ENCODE peak calls at places on chromosomes 4 and X, in ten cellular contexts. F is H1, U is ovary, Y is sigmoid colon, J is A549, D is foreskin keratinocyte, Q is aorta, B is heart left ventricle, T is body of pancreas, I is tibial nerve. H is an unnamed sample.

GRCh38 chr4:173415885-173416658 is 17.2 kb upstream of the SCRG1 start:
- DNase-seq in F (no peak), Y (peak; percentile 76), J (no peak), D (no peak), T (no peak), I (peak; percentile 35), B (peak; percentile 50), Q (peak; percentile 81), U (no peak), H (peak; percentile 40)

GRCh38 chr4:150044517-150044916 is 33.7 kb upstream of the DCLK2 start:
- DNase-seq in U (no peak), I (no peak), T (no peak), D (no peak), Q (no peak), F (no peak), Y (no peak), B (no peak), J (no peak), H (no peak)

GRCh38 chr4:186068581-186069402 is at the start of gene TLR3:
- DNase-seq in Y (no peak), F (peak; percentile 22), B (no peak), D (peak; percentile 37), T (no peak), J (no peak), I (no peak), Q (no peak), U (no peak), H (no peak)

GRCh38 chr4:99104153-99104552 is 15.6 kb upstream of the ADH5 start:
- DNase-seq in J (no peak), B (no peak), Q (no peak), T (no peak), I (no peak), U (no peak), F (no peak), D (no peak), Y (no peak), H (no peak)

GRCh38 chr4:80199947-80200346 is 2.6 kb downstream of the PRDM8 start:
- DNase-seq in B (no peak), F (no peak), I (no peak), T (no peak), U (no peak), D (no peak), Q (no peak), J (no peak), Y (no peak), H (no peak)

GRCh38 chr4:43843501-43843900 is 605.1 kb downstream of the KCTD8 start:
- DNase-seq in U (no peak), B (no peak), F (no peak), I (no peak), Q (no peak), Y (no peak), J (no peak), D (no peak), T (no peak), H (no peak)

GRCh38 chr4:93827272-93827947 is 1.1 kb upstream of the ATOH1 start:
- DNase-seq in F (peak; percentile 78), B (peak; percentile 16), I (no peak), J (no peak), T (no peak), U (no peak), D (no peak), Q (no peak), Y (no peak), H (no peak)

GRCh38 chrX:105553118-105553517 is 269.2 kb upstream of the NRK start:
- DNase-seq in F (no peak), U (no peak), I (no peak), B (no peak), D (peak; percentile 90), Q (no peak), Y (no peak), J (no peak), T (no peak), H (no peak)

GRCh38 chr4:3021627-3022026 is 52.7 kb downstream of the HTT-AS start:
- DNase-seq in B (no peak), I (no peak), F (no peak), T (no peak), Y (peak; percentile 29), U (no peak), D (no peak), J (no peak), Q (no peak), H (no peak)

GRCh38 chr4:7727727-7728126 is 211.9 kb downstream of the AFAP1 start:
- DNase-seq in D (peak; percentile 54), B (no peak), U (no peak), Q (no peak), T (no peak), Y (no peak), I (no peak), J (no peak), F (no peak), H (no peak)

GRCh38 chrX:120462370-120462769 is 6.7 kb downstream of the LAMP2 start:
- DNase-seq in T (no peak), J (no peak), B (no peak), D (no peak), I (no peak), Y (no peak), F (no peak), Q (no peak), U (no peak), H (no peak)

GRCh38 chr4:8435656-8436121 is 4.8 kb downstream of the ACOX3 start:
- DNase-seq in Y (no peak), F (no peak), T (no peak), J (no peak), U (no peak), B (no peak), I (no peak), D (peak; percentile 16), Q (no peak), H (peak; percentile 61)

GRCh38 chrX:11899091-11899490 is 141.1 kb downstream of the MSL3 start:
- DNase-seq in D (peak; percentile 78), T (no peak), J (peak; percentile 59), Y (no peak), U (no peak), F (no peak), Q (no peak), I (no peak), B (no peak), H (no peak)

GRCh38 chrX:152245231-152245630 is 106.9 kb upstream of the MAGEA10 start:
- DNase-seq in J (no peak), I (no peak), Q (no peak), D (peak; percentile 37), F (no peak), U (no peak), T (no peak), Y (no peak), B (no peak), H (no peak)

GRCh38 chr4:83757121-83757621 is 221.3 kb downstream of the GPAT3 start:
- DNase-seq in Q (no peak), J (no peak), I (no peak), T (no peak), D (peak; percentile 65), U (no peak), B (no peak), Y (no peak), F (no peak), H (no peak)

GRCh38 chrX:2691543-2692220 is 587 bp downstream of the CD99 start:
- DNase-seq in F (no peak), U (peak; percentile 71), Y (peak; percentile 76), B (peak; percentile 85), J (peak; percentile 67), I (peak; percentile 51), Q (peak; percentile 88), T (no peak), D (peak; percentile 65), H (peak; percentile 56)

GRCh38 chr4:135277980-135278315 is 1076.4 kb upstream of the PABPC4L start:
- DNase-seq in D (no peak), B (no peak), J (no peak), U (no peak), I (no peak), F (no peak), T (no peak), Y (no peak), Q (no peak), H (no peak)

GRCh38 chr4:6267573-6267972 is 2.1 kb upstream of the WFS1 start:
- DNase-seq in J (no peak), B (no peak), Q (no peak), D (no peak), I (no peak), F (no peak), Y (no peak), U (no peak), T (no peak), H (no peak)

DNA sequence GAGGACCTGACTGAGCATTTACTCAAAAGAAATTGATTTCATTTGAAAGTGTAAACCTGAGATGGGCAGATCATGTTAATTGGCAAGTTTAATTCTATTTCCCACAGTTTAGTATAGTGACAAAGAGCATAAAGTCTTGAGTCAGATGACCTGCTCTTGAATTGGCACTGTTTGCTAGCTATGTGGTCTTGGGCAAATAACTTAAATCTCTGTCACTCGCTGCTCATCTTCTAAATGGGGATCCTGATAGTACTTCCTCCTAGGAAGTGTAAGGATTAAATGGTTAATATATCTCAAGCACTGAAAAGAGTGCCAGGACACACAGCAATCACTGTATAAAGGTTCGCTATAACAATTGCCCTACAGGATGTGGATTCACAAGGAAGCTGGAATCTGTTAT is 242.8 kb upstream of the JADE1 start:
- DNase-seq in I (no peak), F (no peak), Y (no peak), U (no peak), B (no peak), T (no peak), Q (no peak), J (no peak), D (no peak), H (no peak)
- H3K4me1 ChIP-seq in I (no peaks in the 10 kb centered on the region), F (peaks cover 4% of the 10 kb centered on the region), Y (no peaks in the 10 kb centered on the region), U (peaks cover 7% of the 10 kb centered on the region), B (peaks cover 6% of the 10 kb centered on the region), T (peaks cover 36% of the 10 kb centered on the region), Q (peaks cover 4% of the 10 kb centered on the region), J (peaks cover 86% of the 10 kb centered on the region), D (peaks cover 9% of the 10 kb centered on the region), H (peaks cover 5% of the 10 kb centered on the region)

GRCh38 chrX:30589146-30589888 is 11.8 kb upstream of the TASL start:
- DNase-seq in U (no peak), B (no peak), I (no peak), Y (no peak), D (no peak), T (no peak), F (no peak), Q (no peak), J (no peak), H (no peak)
- H3K4me1 ChIP-seq in U (no peaks in the 10 kb centered on the region), B (no peaks in the 10 kb centered on the region), I (no peaks in the 10 kb centered on the region), Y (no peaks in the 10 kb centered on the region), D (no peaks in the 10 kb centered on the region), T (no peaks in the 10 kb centered on the region), F (no peaks in the 10 kb centered on the region), Q (no peaks in the 10 kb centered on the region), J (no peaks in the 10 kb centered on the region), H (no peaks in the 10 kb centered on the region)

DNA sequence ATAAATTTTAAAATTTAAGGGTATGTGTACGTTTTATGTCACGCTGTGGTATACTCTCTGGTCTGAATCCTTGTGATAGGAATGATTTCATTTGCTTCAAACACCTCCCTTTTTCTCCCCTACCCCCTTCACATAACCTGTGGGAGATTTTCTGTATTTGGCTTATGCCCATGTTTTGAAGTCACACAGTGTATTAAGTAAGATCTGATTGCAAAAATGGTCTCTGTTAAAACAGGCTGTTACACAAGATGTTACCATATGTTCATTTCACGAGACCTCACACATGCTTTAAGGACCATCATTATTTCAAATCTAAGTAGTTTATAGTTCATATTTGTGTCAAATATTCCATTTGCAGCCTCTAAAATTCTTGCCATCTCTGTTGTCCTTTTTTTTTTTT is 63.5 kb downstream of the TMEM131L start:
- DNase-seq in Q (no peak), F (no peak), B (no peak), U (no peak), Y (no peak), J (no peak), D (no peak), T (no peak), I (no peak), H (no peak)
- H3K4me1 ChIP-seq in Q (peaks cover 4% of the 10 kb centered on the region), F (no peaks in the 10 kb centered on the region), B (peaks cover 28% of the 10 kb centered on the region), U (peaks cover 3% of the 10 kb centered on the region), Y (no peaks in the 10 kb centered on the region), J (no peaks in the 10 kb centered on the region), D (no peaks in the 10 kb centered on the region), T (peaks cover 87% of the 10 kb centered on the region), I (no peaks in the 10 kb centered on the region), H (peaks cover 20% of the 10 kb centered on the region)

GRCh38 chr4:101199507-101200285 is 147.6 kb downstream of the PPP3CA start:
- DNase-seq in D (no peak), Q (no peak), B (no peak), T (no peak), U (no peak), J (peak; percentile 19), Y (no peak), F (no peak), I (no peak), H (no peak)
- H3K4me1 ChIP-seq in D (peaks cover 19% of the 10 kb centered on the region), Q (no peaks in the 10 kb centered on the region), B (peaks cover 19% of the 10 kb centered on the region), T (peaks cover 31% of the 10 kb centered on the region), U (peaks cover 1% of the 10 kb centered on the region), J (peaks cover 74% of the 10 kb centered on the region), Y (no peaks in the 10 kb centered on the region), F (peaks cover 3% of the 10 kb centered on the region), I (no peaks in the 10 kb centered on the region), H (peaks cover 25% of the 10 kb centered on the region)